ENCODE peak calls at places on chromosomes 7 and 10, in six cellular contexts. E is suprapubic skin, B is transverse colon, N is Panc1, Z is sigmoid colon, Y is HepG2. V is an unnamed sample.

GRCh38 chr7:50068026-50068425 is 25.0 kb downstream of the ZPBP start:
- DNase-seq in Y (peak; percentile 12), B (peak; percentile 20), Z (no peak), E (no peak), N (no peak), V (no peak)

GRCh38 chr7:71140264-71140663 is 8.3 kb downstream of the GALNT17 start:
- DNase-seq in B (no peak), Z (no peak), Y (no peak), N (no peak), E (no peak), V (no peak)

GRCh38 chr7:36215017-36215621 is 62.1 kb downstream of the EEPD1 start:
- DNase-seq in E (no peak), Z (peak; percentile 47), B (no peak), N (no peak), Y (no peak), V (no peak)

GRCh38 chr7:38903057-38903456 is 5.9 kb downstream of the VPS41 start:
- DNase-seq in Z (no peak), E (no peak), Y (no peak), N (no peak), B (no peak), V (no peak)

GRCh38 chr7:175955-176354 is 16.4 kb upstream of the FAM20C start:
- DNase-seq in B (no peak), E (no peak), Z (no peak), Y (no peak), N (no peak), V (no peak)

GRCh38 chr7:45133877-45134276 is 22.4 kb upstream of the TBRG4 start:
- DNase-seq in Z (no peak), E (no peak), Y (no peak), B (no peak), N (no peak), V (no peak)

GRCh38 chr10:77070892-77071595 is 566.6 kb downstream of the KCNMA1 start:
- DNase-seq in Z (peak; percentile 69), N (no peak), Y (no peak), B (no peak), E (no peak), V (no peak)

GRCh38 chr10:100148353-100149211 is 37.2 kb downstream of the ERLIN1 start:
- DNase-seq in Y (peak; percentile 43), N (peak; percentile 51), E (no peak), Z (no peak), B (no peak), V (no peak)

GRCh38 chr10:75853085-75853484 is 421.7 kb downstream of the LRMDA start:
- DNase-seq in B (no peak), E (no peak), N (no peak), Y (no peak), Z (no peak), V (no peak)

GRCh38 chr10:21572578-21572977 is 38.5 kb downstream of the MLLT10 start:
- DNase-seq in E (no peak), N (no peak), Y (no peak), B (no peak), Z (peak; percentile 66), V (no peak)

GRCh38 chr10:32795598-32796183 is 162.3 kb downstream of the ITGB1 start:
- DNase-seq in B (no peak), N (peak; percentile 28), Y (peak; percentile 13), Z (no peak), E (no peak), V (peak; percentile 8)

GRCh38 chr10:86372119-86372784 is 5.7 kb upstream of the GRID1 start:
- DNase-seq in N (no peak), E (no peak), Z (peak; percentile 42), Y (no peak), B (no peak), V (no peak)

GRCh38 chr10:80502621-80503583 is 34.8 kb upstream of the SH2D4B start:
- DNase-seq in N (no peak), B (no peak), Z (no peak), E (no peak), Y (no peak), V (no peak)

GRCh38 chr10:103836776-103837344 is 18.5 kb downstream of the SH3PXD2A start:
- DNase-seq in E (peak; percentile 29), Y (no peak), Z (peak; percentile 17), B (no peak), N (no peak), V (no peak)

GRCh38 chr10:85621562-85621961 is 745.0 kb downstream of the GRID1 start:
- DNase-seq in N (no peak), Y (no peak), Z (no peak), E (no peak), B (peak; percentile 17), V (no peak)

GRCh38 chr7:80387634-80388033 is 124.2 kb downstream of the GNAT3 start:
- DNase-seq in E (no peak), Z (no peak), B (no peak), Y (no peak), N (no peak), V (no peak)

GRCh38 chr7:6385110-6385792 is 62.5 kb downstream of the DAGLB start:
- DNase-seq in Z (no peak), E (no peak), N (peak; percentile 90), B (no peak), Y (peak; percentile 91), V (peak; percentile 45)

GRCh38 chr10:101097881-101098280 is 33.2 kb upstream of the TLX1 start:
- DNase-seq in Z (no peak), B (no peak), E (no peak), Y (no peak), N (no peak), V (no peak)

GRCh38 chr7:134355925-134356324 is 39.2 kb upstream of the SLC35B4 start:
- DNase-seq in N (no peak), Y (peak; percentile 66), E (no peak), B (no peak), Z (no peak), V (peak; percentile 74)

GRCh38 chr7:99625321-99625720 is 8.6 kb downstream of the ZSCAN25 start:
- DNase-seq in E (no peak), B (no peak), Z (no peak), N (no peak), Y (no peak), V (no peak)

GRCh38 chr7:29825750-29826529 is 19.6 kb downstream of the WIPF3 start:
- DNase-seq in Y (no peak), Z (no peak), B (no peak), N (no peak), E (no peak), V (no peak)

GRCh38 chr7:101728888-101729883 is 88.2 kb upstream of the CUX1 start:
- DNase-seq in Y (peak; percentile 80), E (no peak), B (peak; percentile 89), Z (no peak), N (no peak), V (no peak)

GRCh38 chr7:115249080-115249479 is 327.2 kb downstream of the MDFIC start:
- DNase-seq in Z (no peak), Y (no peak), B (no peak), E (no peak), N (no peak), V (no peak)

DNA sequence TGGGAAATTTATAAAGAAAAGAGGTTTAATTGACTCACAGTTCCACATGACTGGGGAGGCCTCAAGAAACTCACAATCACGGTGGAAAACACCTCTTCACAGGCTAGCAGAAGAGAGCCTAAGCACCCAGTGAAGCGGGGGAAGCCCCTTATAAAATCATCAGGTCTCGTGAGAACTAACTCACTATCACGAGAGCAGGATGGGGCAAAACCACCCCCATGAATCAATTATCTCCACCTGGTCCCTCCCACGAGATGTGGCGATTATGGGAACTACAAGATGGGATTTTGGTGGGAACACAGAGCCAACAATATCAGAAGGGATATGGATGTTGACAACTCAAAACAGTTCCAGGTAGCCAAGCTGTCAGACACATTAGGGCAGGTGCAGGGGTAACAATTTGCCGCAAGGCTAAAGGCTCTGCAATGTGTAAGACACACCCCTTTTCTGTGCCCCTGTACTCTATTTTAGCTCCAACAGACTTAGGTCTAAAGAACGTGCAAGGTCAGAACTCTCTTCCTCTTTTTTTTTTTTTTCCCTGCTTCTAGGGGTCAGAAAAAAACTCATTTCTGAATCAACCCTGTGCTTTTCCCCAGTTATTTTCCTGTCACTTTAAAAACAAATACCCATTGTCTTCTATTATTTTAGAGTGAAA is 30.7 kb upstream of the RBM20 start:
- DNase-seq in E (no peak), Z (no peak), B (no peak), Y (no peak), N (no peak), V (no peak)
- H3K4me3 ChIP-seq in E (no peak overlapping the region), Z (no peak overlapping the region), B (no peak overlapping the region), Y (no peak overlapping the region), N (no peak overlapping the region), V (no peak overlapping the region)

GRCh38 chr10:70457759-70458305 is 16.4 kb upstream of the NODAL start:
- DNase-seq in B (no peak), Y (no peak), Z (no peak), E (no peak), N (no peak), V (no peak)
- H3K27ac ChIP-seq in B (peak overlapping the region; percentile 68), Y (no peak overlapping the region), Z (peak overlapping the region; percentile 85), E (no peak overlapping the region), N (no peak overlapping the region), V (peak overlapping the region; percentile 65)

GRCh38 chr10:3773465-3774017 is 11.5 kb downstream of the KLF6 start:
- DNase-seq in N (no peak), Z (no peak), Y (no peak), E (no peak), B (no peak), V (no peak)

GRCh38 chr10:3775671-3776551 is 9.1 kb downstream of the KLF6 start:
- DNase-seq in Z (peak; percentile 67), E (no peak), Y (no peak), N (peak; percentile 69), B (peak; percentile 34), V (no peak)

GRCh38 chr10:3772349-3773222 is 12.4 kb downstream of the KLF6 start:
- DNase-seq in Z (no peak), N (no peak), E (no peak), B (no peak), Y (no peak), V (no peak)

GRCh38 chr10:3774814-3775670 is 10.0 kb downstream of the KLF6 start:
- DNase-seq in Y (no peak), B (peak; percentile 47), Z (peak; percentile 73), N (peak; percentile 85), E (no peak), V (no peak)

GRCh38 chr10:3774018-3774813 is 10.8 kb downstream of the KLF6 start:
- DNase-seq in B (no peak), E (no peak), Y (no peak), N (peak; percentile 72), Z (no peak), V (no peak)
- TF ChIP-seq POLR2AphosphoS5 in B (no peak), E (no peak), Y (no peak), N (peak; percentile 27), Z (no peak), V (no peak)

GRCh38 chr7:155985518-155986427 is 173.5 kb upstream of the SHH start:
- DNase-seq in B (no peak), Z (peak; percentile 29), E (peak; percentile 24), Y (no peak), N (no peak), V (no peak)
- H3K4me3 ChIP-seq in B (no peak overlapping the region), Z (no peak overlapping the region), E (no peak overlapping the region), Y (no peak overlapping the region), N (no peak overlapping the region), V (no peak overlapping the region)

GRCh38 chr7:15801041-15801440 is 114.6 kb upstream of the MEOX2 start:
- DNase-seq in Z (no peak), N (no peak), E (no peak), Y (no peak), B (no peak), V (no peak)
- H3K27ac ChIP-seq in Z (peak overlapping the region; percentile 10), N (no peak overlapping the region), E (no peak overlapping the region), Y (no peak overlapping the region), B (no peak overlapping the region), V (no peak overlapping the region)

V was measured in prostate gland.